ENCODE peak calls at places on chromosomes 12 and 14, in seven cellular contexts. One of them, this sample, is unnamed. For H3K36me3, the result is how much of the 10 kb centered on the place peaks cover.

GRCh38 chr12:4002601-4003000 is 129.4 kb upstream of the PARP11 start:
- DNase-seq in GM06990: no peak
- DNase-seq in endodermal cell: peak
- DNase-seq in fibroblast of lung: no peak
- DNase-seq in cardiac muscle cell: no peak
- DNase-seq in GM23338: no peak
- DNase-seq in naive thymus-derived CD4-positive, alpha-beta T cell: no peak
- DNase-seq in this sample: no peak

GRCh38 chr14:37253905-37254304 is 56.2 kb downstream of the MIPOL1 start:
- DNase-seq in GM06990: no peak
- DNase-seq in endodermal cell: no peak
- DNase-seq in fibroblast of lung: peak
- DNase-seq in cardiac muscle cell: no peak
- DNase-seq in GM23338: no peak
- DNase-seq in naive thymus-derived CD4-positive, alpha-beta T cell: no peak
- DNase-seq in this sample: no peak

GRCh38 chr14:37985826-37986470 is 221.8 kb upstream of the SSTR1 start:
- DNase-seq in GM06990: no peak
- DNase-seq in endodermal cell: peak
- DNase-seq in fibroblast of lung: peak
- DNase-seq in cardiac muscle cell: peak
- DNase-seq in GM23338: peak
- DNase-seq in naive thymus-derived CD4-positive, alpha-beta T cell: peak
- DNase-seq in this sample: peak

GRCh38 chr12:105331805-105332251 is 1.3 kb downstream of the C12orf75 start:
- DNase-seq in GM06990: peak
- DNase-seq in endodermal cell: peak
- DNase-seq in fibroblast of lung: no peak
- DNase-seq in cardiac muscle cell: no peak
- DNase-seq in GM23338: peak
- DNase-seq in naive thymus-derived CD4-positive, alpha-beta T cell: no peak
- DNase-seq in this sample: peak

GRCh38 chr12:115227137-115227615 is 543.2 kb upstream of the TBX3 start:
- DNase-seq in GM06990: no peak
- DNase-seq in endodermal cell: peak
- DNase-seq in fibroblast of lung: peak
- DNase-seq in cardiac muscle cell: peak
- DNase-seq in GM23338: no peak
- DNase-seq in naive thymus-derived CD4-positive, alpha-beta T cell: no peak
- DNase-seq in this sample: no peak

GRCh38 chr12:50986961-50987737 is 34.8 kb downstream of the HIGD1C start:
- DNase-seq in GM06990: peak
- DNase-seq in endodermal cell: peak
- DNase-seq in fibroblast of lung: peak
- DNase-seq in cardiac muscle cell: peak
- DNase-seq in GM23338: peak
- DNase-seq in naive thymus-derived CD4-positive, alpha-beta T cell: no peak
- DNase-seq in this sample: peak

GRCh38 chr14:61747342-61747741 is 14.9 kb upstream of the SNAPC1 start:
- DNase-seq in GM06990: no peak
- DNase-seq in endodermal cell: no peak
- DNase-seq in fibroblast of lung: no peak
- DNase-seq in cardiac muscle cell: no peak
- DNase-seq in GM23338: no peak
- DNase-seq in naive thymus-derived CD4-positive, alpha-beta T cell: no peak
- DNase-seq in this sample: no peak

GRCh38 chr12:65665817-65666216 is 158.5 kb upstream of the HMGA2 start:
- DNase-seq in GM06990: no peak
- DNase-seq in endodermal cell: no peak
- DNase-seq in fibroblast of lung: no peak
- DNase-seq in cardiac muscle cell: no peak
- DNase-seq in GM23338: no peak
- DNase-seq in naive thymus-derived CD4-positive, alpha-beta T cell: no peak
- DNase-seq in this sample: no peak

GRCh38 chr14:85527458-85527857 is 2.5 kb upstream of the FLRT2 start:
- DNase-seq in GM06990: no peak
- DNase-seq in endodermal cell: no peak
- DNase-seq in fibroblast of lung: no peak
- DNase-seq in cardiac muscle cell: no peak
- DNase-seq in GM23338: no peak
- DNase-seq in naive thymus-derived CD4-positive, alpha-beta T cell: no peak
- DNase-seq in this sample: no peak

GRCh38 chr12:14910090-14910915 is 24.6 kb upstream of the MGP start:
- DNase-seq in GM06990: no peak
- DNase-seq in endodermal cell: no peak
- DNase-seq in fibroblast of lung: peak
- DNase-seq in cardiac muscle cell: no peak
- DNase-seq in GM23338: no peak
- DNase-seq in naive thymus-derived CD4-positive, alpha-beta T cell: no peak
- DNase-seq in this sample: no peak

GRCh38 chr14:59657769-59658168 is 81.2 kb upstream of the CCDC175 start:
- DNase-seq in GM06990: no peak
- DNase-seq in endodermal cell: peak
- DNase-seq in fibroblast of lung: no peak
- DNase-seq in cardiac muscle cell: no peak
- DNase-seq in GM23338: peak
- DNase-seq in naive thymus-derived CD4-positive, alpha-beta T cell: no peak
- DNase-seq in this sample: no peak

GRCh38 chr14:53924754-53925153 is 31.9 kb downstream of the BMP4 start:
- DNase-seq in GM06990: no peak
- DNase-seq in endodermal cell: no peak
- DNase-seq in fibroblast of lung: peak
- DNase-seq in cardiac muscle cell: no peak
- DNase-seq in GM23338: no peak
- DNase-seq in naive thymus-derived CD4-positive, alpha-beta T cell: no peak
- DNase-seq in this sample: no peak

GRCh38 chr12:68998036-68998435 is 65.1 kb upstream of the CPM start:
- DNase-seq in GM06990: no peak
- DNase-seq in endodermal cell: no peak
- DNase-seq in fibroblast of lung: no peak
- DNase-seq in cardiac muscle cell: no peak
- DNase-seq in GM23338: no peak
- DNase-seq in naive thymus-derived CD4-positive, alpha-beta T cell: no peak
- DNase-seq in this sample: no peak

GRCh38 chr12:76201758-76202157 is 117.3 kb upstream of the NAP1L1 start:
- DNase-seq in GM06990: no peak
- DNase-seq in endodermal cell: no peak
- DNase-seq in fibroblast of lung: peak
- DNase-seq in cardiac muscle cell: no peak
- DNase-seq in GM23338: no peak
- DNase-seq in naive thymus-derived CD4-positive, alpha-beta T cell: no peak
- DNase-seq in this sample: no peak

GRCh38 chr14:93959239-93960107 is 16.9 kb downstream of the ASB2 start:
- DNase-seq in GM06990: peak
- DNase-seq in endodermal cell: peak
- DNase-seq in fibroblast of lung: peak
- DNase-seq in cardiac muscle cell: peak
- DNase-seq in GM23338: peak
- DNase-seq in naive thymus-derived CD4-positive, alpha-beta T cell: peak
- DNase-seq in this sample: peak

GRCh38 chr14:72619881-72620280 is 274.0 kb downstream of the DPF3 start:
- DNase-seq in GM06990: no peak
- DNase-seq in endodermal cell: peak
- DNase-seq in fibroblast of lung: no peak
- DNase-seq in cardiac muscle cell: no peak
- DNase-seq in GM23338: no peak
- DNase-seq in naive thymus-derived CD4-positive, alpha-beta T cell: no peak
- DNase-seq in this sample: no peak

GRCh38 chr14:77303417-77304156 is 17.1 kb downstream of the POMT2 start:
- DNase-seq in GM06990: no peak
- DNase-seq in endodermal cell: no peak
- DNase-seq in fibroblast of lung: peak
- DNase-seq in cardiac muscle cell: no peak
- DNase-seq in GM23338: no peak
- DNase-seq in naive thymus-derived CD4-positive, alpha-beta T cell: no peak
- DNase-seq in this sample: no peak

GRCh38 chr12:57456145-57456700 is 1.1 kb downstream of the INHBE start:
- DNase-seq in GM06990: no peak
- DNase-seq in endodermal cell: peak
- DNase-seq in fibroblast of lung: peak
- DNase-seq in cardiac muscle cell: peak
- DNase-seq in GM23338: peak
- DNase-seq in naive thymus-derived CD4-positive, alpha-beta T cell: no peak
- DNase-seq in this sample: peak

GRCh38 chr12:91507754-91508153 is 325.1 kb upstream of the DCN start:
- DNase-seq in GM06990: no peak
- DNase-seq in endodermal cell: no peak
- DNase-seq in fibroblast of lung: peak
- DNase-seq in cardiac muscle cell: no peak
- DNase-seq in GM23338: no peak
- DNase-seq in naive thymus-derived CD4-positive, alpha-beta T cell: no peak
- DNase-seq in this sample: no peak

GRCh38 chr12:122928033-122928890 is 32.3 kb upstream of the VPS37B start:
- DNase-seq in GM06990: no peak
- DNase-seq in endodermal cell: no peak
- DNase-seq in fibroblast of lung: no peak
- DNase-seq in cardiac muscle cell: no peak
- DNase-seq in GM23338: no peak
- DNase-seq in naive thymus-derived CD4-positive, alpha-beta T cell: no peak
- DNase-seq in this sample: no peak

GRCh38 chr12:116524964-116525379 is 34.2 kb upstream of the MAP1LC3B2 start:
- DNase-seq in GM06990: no peak
- DNase-seq in endodermal cell: peak
- DNase-seq in fibroblast of lung: peak
- DNase-seq in cardiac muscle cell: no peak
- DNase-seq in GM23338: peak
- DNase-seq in naive thymus-derived CD4-positive, alpha-beta T cell: no peak
- DNase-seq in this sample: no peak

GRCh38 chr12:66071556-66071955 is 59.0 kb downstream of the LLPH start:
- DNase-seq in GM06990: no peak
- DNase-seq in endodermal cell: no peak
- DNase-seq in fibroblast of lung: no peak
- DNase-seq in cardiac muscle cell: no peak
- DNase-seq in GM23338: no peak
- DNase-seq in naive thymus-derived CD4-positive, alpha-beta T cell: no peak
- DNase-seq in this sample: no peak

GRCh38 chr14:21343035-21343794 is 40.6 kb downstream of the SUPT16H start:
- DNase-seq in GM06990: no peak
- DNase-seq in endodermal cell: no peak
- DNase-seq in fibroblast of lung: no peak
- DNase-seq in cardiac muscle cell: no peak
- DNase-seq in GM23338: no peak
- DNase-seq in naive thymus-derived CD4-positive, alpha-beta T cell: no peak
- DNase-seq in this sample: no peak

DNA sequence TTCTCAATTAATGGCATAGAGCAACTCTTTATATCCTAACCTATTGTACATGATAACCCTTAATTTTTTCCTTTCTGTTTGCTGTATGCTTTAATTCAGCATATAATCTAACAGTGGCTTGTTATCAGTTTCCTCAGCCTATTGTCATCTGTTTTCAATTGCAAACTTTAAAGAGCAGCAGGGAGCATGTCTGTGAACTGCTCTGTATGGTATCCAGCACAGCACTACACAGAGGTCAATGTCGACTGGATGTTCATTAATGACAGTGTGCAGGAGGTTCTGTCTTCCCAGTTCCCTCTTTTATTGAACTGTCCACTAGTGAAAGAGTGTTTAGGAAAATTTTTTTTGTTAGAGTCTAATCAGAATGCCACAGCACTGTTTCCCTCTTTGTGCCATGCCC is 609.1 kb downstream of the SOX5 start:
- DNase-seq in GM06990: no peak
- DNase-seq in endodermal cell: no peak
- DNase-seq in fibroblast of lung: no peak
- DNase-seq in cardiac muscle cell: no peak
- DNase-seq in GM23338: no peak
- DNase-seq in naive thymus-derived CD4-positive, alpha-beta T cell: no peak
- DNase-seq in this sample: no peak
- H3K36me3 ChIP-seq in GM06990: under half
- H3K36me3 ChIP-seq in endodermal cell: under half
- H3K36me3 ChIP-seq in fibroblast of lung: under half
- H3K36me3 ChIP-seq in cardiac muscle cell: under half
- H3K36me3 ChIP-seq in GM23338: under half
- H3K36me3 ChIP-seq in naive thymus-derived CD4-positive, alpha-beta T cell: under half
- H3K36me3 ChIP-seq in this sample: under half

GRCh38 chr12:109934026-109934425 is 34.0 kb downstream of the TCHP start:
- DNase-seq in GM06990: no peak
- DNase-seq in endodermal cell: no peak
- DNase-seq in fibroblast of lung: no peak
- DNase-seq in cardiac muscle cell: no peak
- DNase-seq in GM23338: peak
- DNase-seq in naive thymus-derived CD4-positive, alpha-beta T cell: no peak
- DNase-seq in this sample: peak
- H3K36me3 ChIP-seq in GM06990: under half
- H3K36me3 ChIP-seq in endodermal cell: half or more
- H3K36me3 ChIP-seq in fibroblast of lung: under half
- H3K36me3 ChIP-seq in cardiac muscle cell: half or more
- H3K36me3 ChIP-seq in GM23338: under half
- H3K36me3 ChIP-seq in naive thymus-derived CD4-positive, alpha-beta T cell: half or more
- H3K36me3 ChIP-seq in this sample: under half

GRCh38 chr14:99231850-99232401 is 40.1 kb downstream of the BCL11B start:
- DNase-seq in GM06990: no peak
- DNase-seq in endodermal cell: peak
- DNase-seq in fibroblast of lung: peak
- DNase-seq in cardiac muscle cell: peak
- DNase-seq in GM23338: peak
- DNase-seq in naive thymus-derived CD4-positive, alpha-beta T cell: no peak
- DNase-seq in this sample: no peak

GRCh38 chr14:99232406-99233214 is 39.4 kb downstream of the BCL11B start:
- DNase-seq in GM06990: no peak
- DNase-seq in endodermal cell: no peak
- DNase-seq in fibroblast of lung: no peak
- DNase-seq in cardiac muscle cell: no peak
- DNase-seq in GM23338: no peak
- DNase-seq in naive thymus-derived CD4-positive, alpha-beta T cell: no peak
- DNase-seq in this sample: no peak

GRCh38 chr14:99231181-99231849 is 40.7 kb downstream of the BCL11B start:
- DNase-seq in GM06990: no peak
- DNase-seq in endodermal cell: peak
- DNase-seq in fibroblast of lung: no peak
- DNase-seq in cardiac muscle cell: no peak
- DNase-seq in GM23338: no peak
- DNase-seq in naive thymus-derived CD4-positive, alpha-beta T cell: no peak
- DNase-seq in this sample: no peak

GRCh38 chr14:99229654-99230215 is 42.3 kb downstream of the BCL11B start:
- DNase-seq in GM06990: no peak
- DNase-seq in endodermal cell: no peak
- DNase-seq in fibroblast of lung: peak
- DNase-seq in cardiac muscle cell: no peak
- DNase-seq in GM23338: no peak
- DNase-seq in naive thymus-derived CD4-positive, alpha-beta T cell: no peak
- DNase-seq in this sample: no peak

GRCh38 chr14:99230271-99231141 is 41.5 kb downstream of the BCL11B start:
- DNase-seq in GM06990: no peak
- DNase-seq in endodermal cell: peak
- DNase-seq in fibroblast of lung: peak
- DNase-seq in cardiac muscle cell: no peak
- DNase-seq in GM23338: peak
- DNase-seq in naive thymus-derived CD4-positive, alpha-beta T cell: peak
- DNase-seq in this sample: no peak
- H3K36me3 ChIP-seq in GM06990: under half
- H3K36me3 ChIP-seq in endodermal cell: under half
- H3K36me3 ChIP-seq in fibroblast of lung: under half
- H3K36me3 ChIP-seq in cardiac muscle cell: under half
- H3K36me3 ChIP-seq in GM23338: under half
- H3K36me3 ChIP-seq in naive thymus-derived CD4-positive, alpha-beta T cell: under half
- H3K36me3 ChIP-seq in this sample: under half

DNA sequence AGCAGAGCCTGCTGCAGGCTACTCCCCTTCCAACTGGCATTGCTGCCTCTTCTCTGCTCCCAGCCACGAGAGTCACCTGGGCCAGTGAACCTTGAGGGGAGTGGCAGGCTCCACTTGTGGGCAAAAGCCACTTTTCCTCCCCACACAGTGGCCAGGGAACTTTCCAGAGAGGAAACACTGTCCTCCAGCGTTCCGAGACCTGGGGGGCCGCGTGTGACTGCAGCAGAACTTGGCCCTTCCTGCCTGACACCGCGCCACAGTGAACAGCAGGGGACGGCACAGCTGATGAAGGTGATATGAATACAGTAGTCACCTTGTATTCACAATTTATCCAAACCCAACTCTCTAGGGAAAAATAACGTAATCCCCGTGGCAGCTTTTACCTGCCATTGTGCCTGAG is 114.9 kb downstream of the PIWIL1 start:
- DNase-seq in GM06990: no peak
- DNase-seq in endodermal cell: no peak
- DNase-seq in fibroblast of lung: no peak
- DNase-seq in cardiac muscle cell: no peak
- DNase-seq in GM23338: no peak
- DNase-seq in naive thymus-derived CD4-positive, alpha-beta T cell: no peak
- DNase-seq in this sample: no peak
- H3K36me3 ChIP-seq in GM06990: under half
- H3K36me3 ChIP-seq in endodermal cell: under half
- H3K36me3 ChIP-seq in fibroblast of lung: under half
- H3K36me3 ChIP-seq in cardiac muscle cell: under half
- H3K36me3 ChIP-seq in GM23338: under half
- H3K36me3 ChIP-seq in naive thymus-derived CD4-positive, alpha-beta T cell: under half
- H3K36me3 ChIP-seq in this sample: under half

This sample was measured in Karpas-422.